ENCODE peak calls at places on chromosomes 7 and 10, in eight cellular contexts. One of them, this sample, is unnamed.

GRCh38 chr7:81416648-81417047 is 353.2 kb downstream of the HGF start:
- DNase-seq in M059J: no peak
- DNase-seq in Peyer's patch: no peak
- DNase-seq in kidney glomerular epithelial cell: no peak
- DNase-seq in stimulated activated CD8-positive, alpha-beta memory T cell treated with anti-CD3 and anti-CD28 coated beads, Interleukin-2, amount 100 ng/mL, for 48 hours: no peak
- DNase-seq in hippocampal formation: no peak
- DNase-seq in DMS153: no peak
- DNase-seq in mucosa of descending colon: no peak
- DNase-seq in this sample: no peak

GRCh38 chr7:158302274-158303070 is 285.2 kb downstream of the PTPRN2 start:
- DNase-seq in M059J: no peak
- DNase-seq in Peyer's patch: peak; percentile 36
- DNase-seq in kidney glomerular epithelial cell: no peak
- DNase-seq in stimulated activated CD8-positive, alpha-beta memory T cell treated with anti-CD3 and anti-CD28 coated beads, Interleukin-2, amount 100 ng/mL, for 48 hours: no peak
- DNase-seq in hippocampal formation: no peak
- DNase-seq in DMS153: no peak
- DNase-seq in mucosa of descending colon: no peak
- DNase-seq in this sample: no peak

GRCh38 chr7:51315393-51316261 is 982 bp downstream of the COBL start:
- DNase-seq in M059J: peak; percentile 53
- DNase-seq in Peyer's patch: peak; percentile 85
- DNase-seq in kidney glomerular epithelial cell: peak; percentile 41
- DNase-seq in stimulated activated CD8-positive, alpha-beta memory T cell treated with anti-CD3 and anti-CD28 coated beads, Interleukin-2, amount 100 ng/mL, for 48 hours: no peak
- DNase-seq in hippocampal formation: no peak
- DNase-seq in DMS153: peak; percentile 32
- DNase-seq in mucosa of descending colon: peak; percentile 77
- DNase-seq in this sample: peak; percentile 37

GRCh38 chr7:102451371-102452054 is 13.2 kb downstream of the ALKBH4 start:
- DNase-seq in M059J: no peak
- DNase-seq in Peyer's patch: no peak
- DNase-seq in kidney glomerular epithelial cell: no peak
- DNase-seq in stimulated activated CD8-positive, alpha-beta memory T cell treated with anti-CD3 and anti-CD28 coated beads, Interleukin-2, amount 100 ng/mL, for 48 hours: no peak
- DNase-seq in hippocampal formation: no peak
- DNase-seq in DMS153: no peak
- DNase-seq in mucosa of descending colon: no peak
- DNase-seq in this sample: peak; percentile 12

GRCh38 chr10:78856421-78856820 is 212.3 kb upstream of the ZMIZ1 start:
- DNase-seq in M059J: no peak
- DNase-seq in Peyer's patch: no peak
- DNase-seq in kidney glomerular epithelial cell: no peak
- DNase-seq in stimulated activated CD8-positive, alpha-beta memory T cell treated with anti-CD3 and anti-CD28 coated beads, Interleukin-2, amount 100 ng/mL, for 48 hours: no peak
- DNase-seq in hippocampal formation: peak; percentile 85
- DNase-seq in DMS153: no peak
- DNase-seq in mucosa of descending colon: peak; percentile 58
- DNase-seq in this sample: no peak

GRCh38 chr7:81960026-81960425 is 190.2 kb upstream of the HGF start:
- DNase-seq in M059J: no peak
- DNase-seq in Peyer's patch: no peak
- DNase-seq in kidney glomerular epithelial cell: no peak
- DNase-seq in stimulated activated CD8-positive, alpha-beta memory T cell treated with anti-CD3 and anti-CD28 coated beads, Interleukin-2, amount 100 ng/mL, for 48 hours: no peak
- DNase-seq in hippocampal formation: no peak
- DNase-seq in DMS153: no peak
- DNase-seq in mucosa of descending colon: no peak
- DNase-seq in this sample: no peak

GRCh38 chr10:87092356-87092860 is 2.2 kb downstream of the GLUD1 start:
- DNase-seq in M059J: peak; percentile 47
- DNase-seq in Peyer's patch: no peak
- DNase-seq in kidney glomerular epithelial cell: peak; percentile 43
- DNase-seq in stimulated activated CD8-positive, alpha-beta memory T cell treated with anti-CD3 and anti-CD28 coated beads, Interleukin-2, amount 100 ng/mL, for 48 hours: no peak
- DNase-seq in hippocampal formation: no peak
- DNase-seq in DMS153: no peak
- DNase-seq in mucosa of descending colon: no peak
- DNase-seq in this sample: no peak

GRCh38 chr10:120614685-120615084 is 157.7 kb downstream of the PLPP4 start:
- DNase-seq in M059J: peak; percentile 43
- DNase-seq in Peyer's patch: no peak
- DNase-seq in kidney glomerular epithelial cell: no peak
- DNase-seq in stimulated activated CD8-positive, alpha-beta memory T cell treated with anti-CD3 and anti-CD28 coated beads, Interleukin-2, amount 100 ng/mL, for 48 hours: no peak
- DNase-seq in hippocampal formation: no peak
- DNase-seq in DMS153: no peak
- DNase-seq in mucosa of descending colon: no peak
- DNase-seq in this sample: no peak

GRCh38 chr7:47844311-47844710 is 104.0 kb downstream of the PKD1L1 start:
- DNase-seq in M059J: no peak
- DNase-seq in Peyer's patch: no peak
- DNase-seq in kidney glomerular epithelial cell: no peak
- DNase-seq in stimulated activated CD8-positive, alpha-beta memory T cell treated with anti-CD3 and anti-CD28 coated beads, Interleukin-2, amount 100 ng/mL, for 48 hours: no peak
- DNase-seq in hippocampal formation: no peak
- DNase-seq in DMS153: no peak
- DNase-seq in mucosa of descending colon: no peak
- DNase-seq in this sample: no peak

GRCh38 chr7:121341933-121342332 is 13.1 kb downstream of the WNT16 start:
- DNase-seq in M059J: no peak
- DNase-seq in Peyer's patch: no peak
- DNase-seq in kidney glomerular epithelial cell: no peak
- DNase-seq in stimulated activated CD8-positive, alpha-beta memory T cell treated with anti-CD3 and anti-CD28 coated beads, Interleukin-2, amount 100 ng/mL, for 48 hours: no peak
- DNase-seq in hippocampal formation: no peak
- DNase-seq in DMS153: no peak
- DNase-seq in mucosa of descending colon: no peak
- DNase-seq in this sample: no peak

GRCh38 chr7:35422715-35423114 is 168.8 kb upstream of the TBX20 start:
- DNase-seq in M059J: no peak
- DNase-seq in Peyer's patch: no peak
- DNase-seq in kidney glomerular epithelial cell: no peak
- DNase-seq in stimulated activated CD8-positive, alpha-beta memory T cell treated with anti-CD3 and anti-CD28 coated beads, Interleukin-2, amount 100 ng/mL, for 48 hours: no peak
- DNase-seq in hippocampal formation: no peak
- DNase-seq in DMS153: no peak
- DNase-seq in mucosa of descending colon: no peak
- DNase-seq in this sample: no peak

GRCh38 chr10:86962136-86962980 is 4.0 kb downstream of the SNCG start:
- DNase-seq in M059J: no peak
- DNase-seq in Peyer's patch: peak; percentile 34
- DNase-seq in kidney glomerular epithelial cell: no peak
- DNase-seq in stimulated activated CD8-positive, alpha-beta memory T cell treated with anti-CD3 and anti-CD28 coated beads, Interleukin-2, amount 100 ng/mL, for 48 hours: no peak
- DNase-seq in hippocampal formation: no peak
- DNase-seq in DMS153: no peak
- DNase-seq in mucosa of descending colon: peak; percentile 17
- DNase-seq in this sample: no peak

GRCh38 chr7:81013036-81013435 is 94.2 kb upstream of the SEMA3C start:
- DNase-seq in M059J: peak; percentile 79
- DNase-seq in Peyer's patch: no peak
- DNase-seq in kidney glomerular epithelial cell: peak; percentile 66
- DNase-seq in stimulated activated CD8-positive, alpha-beta memory T cell treated with anti-CD3 and anti-CD28 coated beads, Interleukin-2, amount 100 ng/mL, for 48 hours: no peak
- DNase-seq in hippocampal formation: no peak
- DNase-seq in DMS153: no peak
- DNase-seq in mucosa of descending colon: no peak
- DNase-seq in this sample: no peak

GRCh38 chr10:7192831-7193348 is 217.9 kb downstream of the SFMBT2 start:
- DNase-seq in M059J: no peak
- DNase-seq in Peyer's patch: no peak
- DNase-seq in kidney glomerular epithelial cell: no peak
- DNase-seq in stimulated activated CD8-positive, alpha-beta memory T cell treated with anti-CD3 and anti-CD28 coated beads, Interleukin-2, amount 100 ng/mL, for 48 hours: peak; percentile 32
- DNase-seq in hippocampal formation: no peak
- DNase-seq in DMS153: no peak
- DNase-seq in mucosa of descending colon: no peak
- DNase-seq in this sample: no peak

GRCh38 chr10:129031233-129032150 is 435.5 kb upstream of the MGMT start:
- DNase-seq in M059J: peak; percentile 18
- DNase-seq in Peyer's patch: no peak
- DNase-seq in kidney glomerular epithelial cell: peak; percentile 44
- DNase-seq in stimulated activated CD8-positive, alpha-beta memory T cell treated with anti-CD3 and anti-CD28 coated beads, Interleukin-2, amount 100 ng/mL, for 48 hours: peak; percentile 48
- DNase-seq in hippocampal formation: peak; percentile 22
- DNase-seq in DMS153: peak; percentile 35
- DNase-seq in mucosa of descending colon: no peak
- DNase-seq in this sample: peak; percentile 55